ENCODE peak calls at places on chromosome 3, in six cellular contexts. I is GM04504; C is fibroblast of the conjunctiva; W is posterior vena cava; N is C1 segment of cervical spinal cord; L is stimulated activated CD8-positive, alpha-beta memory T cell treated with anti-CD3 and anti-CD28 coated beads, Interleukin-2, amount 100 ng/mL, for 1 hour. J is an unnamed sample.

GRCh38 chr3:138046084-138046483 is 36.1 kb downstream of the CLDN18 start:
- DNase-seq in I (no peak), C (no peak), W (no peak), N (no peak), L (no peak), J (no peak)

GRCh38 chr3:146895026-146895749 is 290.0 kb upstream of the PLSCR5 start:
- DNase-seq in I (peak; percentile 75), C (peak; percentile 27), W (no peak), N (no peak), L (no peak), J (no peak)

GRCh38 chr3:125679258-125679657 is 84.0 kb upstream of the OSBPL11 start:
- DNase-seq in I (no peak), C (no peak), W (no peak), N (no peak), L (no peak), J (no peak)

GRCh38 chr3:57007513-57008415 is 52.7 kb upstream of the SPATA12 start:
- DNase-seq in I (peak; percentile 71), C (peak; percentile 88), W (peak; percentile 94), N (peak; percentile 30), L (no peak), J (no peak)

GRCh38 chr3:19811689-19812088 is 122.3 kb downstream of the EFHB start:
- DNase-seq in I (no peak), C (no peak), W (no peak), N (no peak), L (no peak), J (no peak)

GRCh38 chr3:130748981-130749380 is 2.4 kb upstream of the PIK3R4 start:
- DNase-seq in I (no peak), C (no peak), W (no peak), N (no peak), L (no peak), J (no peak)

GRCh38 chr3:185728630-185729334 is 96.1 kb downstream of the IGF2BP2 start:
- DNase-seq in I (no peak), C (no peak), W (no peak), N (no peak), L (no peak), J (no peak)

GRCh38 chr3:168803536-168803935 is 707.8 kb upstream of the GOLIM4 start:
- DNase-seq in I (no peak), C (no peak), W (no peak), N (no peak), L (no peak), J (no peak)

GRCh38 chr3:184570501-184570900 is 8.9 kb downstream of the EPHB3 start:
- DNase-seq in I (no peak), C (no peak), W (no peak), N (no peak), L (no peak), J (no peak)

GRCh38 chr3:120678331-120678845 is 3.7 kb downstream of the HGD start:
- DNase-seq in I (peak; percentile 42), C (peak; percentile 85), W (no peak), N (peak; percentile 55), L (no peak), J (no peak)

GRCh38 chr3:122397136-122397645 is 13.2 kb downstream of the FAM162A start:
- DNase-seq in I (no peak), C (no peak), W (no peak), N (no peak), L (no peak), J (no peak)

GRCh38 chr3:126142652-126143051 is 37.7 kb downstream of the ALDH1L1 start:
- DNase-seq in I (no peak), C (no peak), W (no peak), N (no peak), L (no peak), J (peak; percentile 41)

GRCh38 chr3:53023072-53023823 is 22.6 kb downstream of the SFMBT1 start:
- DNase-seq in I (no peak), C (no peak), W (no peak), N (no peak), L (no peak), J (no peak)

GRCh38 chr3:171967137-171967783 is 72.1 kb upstream of the FNDC3B start:
- DNase-seq in I (peak; percentile 86), C (peak; percentile 90), W (no peak), N (no peak), L (no peak), J (no peak)

GRCh38 chr3:48429416-48430358 is at the start of gene PLXNB1:
- DNase-seq in I (no peak), C (peak; percentile 42), W (peak; percentile 87), N (peak; percentile 68), L (peak; percentile 26), J (peak; percentile 90)

GRCh38 chr3:127858477-127858876 is 36.2 kb upstream of the MGLL start:
- DNase-seq in I (no peak), C (no peak), W (no peak), N (no peak), L (no peak), J (no peak)

GRCh38 chr3:21357241-21357640 is 393.8 kb downstream of the ZNF385D start:
- DNase-seq in I (no peak), C (no peak), W (no peak), N (no peak), L (no peak), J (no peak)

GRCh38 chr3:95434436-95434835 is 1371.6 kb downstream of the NSUN3 start:
- DNase-seq in I (no peak), C (no peak), W (no peak), N (no peak), L (no peak), J (no peak)

GRCh38 chr3:195916291-195916690 is 7.9 kb upstream of the TNK2 start:
- DNase-seq in I (no peak), C (no peak), W (peak; percentile 72), N (no peak), L (no peak), J (peak; percentile 66)

GRCh38 chr3:131174752-131175151 is 148.1 kb downstream of the NEK11 start:
- DNase-seq in I (no peak), C (no peak), W (no peak), N (no peak), L (peak; percentile 2), J (no peak)

GRCh38 chr3:157088506-157089454 is 71.2 kb downstream of the CCNL1 start:
- DNase-seq in I (peak; percentile 91), C (peak; percentile 90), W (peak; percentile 99), N (no peak), L (peak; percentile 80), J (peak; percentile 98)

GRCh38 chr3:130850044-130850797 is 43.7 kb upstream of the ATP2C1 start:
- DNase-seq in I (no peak), C (peak; percentile 18), W (no peak), N (peak; percentile 41), L (no peak), J (no peak)

GRCh38 chr3:80355144-80355543 is 587.3 kb upstream of the ROBO1 start:
- DNase-seq in I (no peak), C (no peak), W (no peak), N (no peak), L (no peak), J (no peak)

GRCh38 chr3:101615525-101615924 is 41.5 kb downstream of the PCNP start:
- DNase-seq in I (no peak), C (no peak), W (peak; percentile 14), N (no peak), L (no peak), J (peak; percentile 39)

GRCh38 chr3:44890258-44890657 is 15.8 kb downstream of the TGM4 start:
- DNase-seq in I (no peak), C (no peak), W (no peak), N (no peak), L (no peak), J (no peak)

GRCh38 chr3:129313415-129313982 is 34.8 kb downstream of the HMCES start:
- DNase-seq in I (no peak), C (no peak), W (no peak), N (no peak), L (no peak), J (no peak)

GRCh38 chr3:44685128-44685800 is 27.2 kb upstream of the ZNF502 start:
- DNase-seq in I (peak; percentile 42), C (peak; percentile 47), W (peak; percentile 92), N (peak; percentile 9), L (peak; percentile 13), J (peak; percentile 91)

J was measured in spleen.